ENCODE peak calls at places on chromosomes 13 and 19, in seven cellular contexts. G is SHP77 treated with DMSO at 0.1 percent for 48 hours, M is body of pancreas, S is substantia nigra, Z is AG09309, R is choroid plexus epithelial cell, T is progenitor cell of endocrine pancreas. C is an unnamed sample.

GRCh38 chr19:15429825-15430467 is 11.2 kb upstream of the AKAP8L start:
- DNase-seq in G (no peak), M (no peak), S (no peak), Z (no peak), R (no peak), T (no peak), C (no peak)

GRCh38 chr19:33683881-33684549 is 62.3 kb downstream of the CHST8 start:
- DNase-seq in G (no peak), M (peak; percentile 39), S (no peak), Z (no peak), R (peak; percentile 56), T (peak; percentile 82), C (peak; percentile 89)

GRCh38 chr13:27012482-27013197 is 159.0 kb downstream of the USP12 start:
- DNase-seq in G (no peak), M (no peak), S (no peak), Z (peak; percentile 59), R (peak; percentile 73), T (no peak), C (peak; percentile 80)

GRCh38 chr19:798415-799075 is 1.3 kb downstream of the PTBP1 start:
- DNase-seq in G (no peak), M (peak; percentile 64), S (no peak), Z (no peak), R (no peak), T (no peak), C (peak; percentile 42)

GRCh38 chr13:40245567-40245966 is 420.9 kb downstream of the FOXO1 start:
- DNase-seq in G (no peak), M (no peak), S (no peak), Z (no peak), R (no peak), T (no peak), C (no peak)

GRCh38 chr13:64529874-64530485 is 2700.2 kb downstream of the PCDH9 start:
- DNase-seq in G (no peak), M (no peak), S (no peak), Z (no peak), R (peak; percentile 17), T (no peak), C (peak; percentile 17)

GRCh38 chr13:41751277-41751676 is 209.6 kb downstream of the VWA8 start:
- DNase-seq in G (no peak), M (peak; percentile 11), S (no peak), Z (peak; percentile 31), R (peak; percentile 83), T (no peak), C (peak; percentile 56)

GRCh38 chr19:49217382-49217781 is 59.8 kb downstream of the TRPM4 start:
- DNase-seq in G (no peak), M (no peak), S (no peak), Z (no peak), R (peak; percentile 82), T (no peak), C (no peak)

GRCh38 chr13:48727252-48728011 is 73.7 kb downstream of the CYSLTR2 start:
- DNase-seq in G (no peak), M (no peak), S (no peak), Z (no peak), R (peak; percentile 61), T (no peak), C (no peak)

GRCh38 chr19:18306903-18307681 is 15.8 kb downstream of the LSM4 start:
- DNase-seq in G (no peak), M (no peak), S (no peak), Z (no peak), R (peak; percentile 44), T (no peak), C (no peak)

GRCh38 chr13:104086759-104087158 is 1020.5 kb upstream of the SLC10A2 start:
- DNase-seq in G (no peak), M (no peak), S (no peak), Z (no peak), R (peak; percentile 19), T (no peak), C (no peak)

GRCh38 chr13:33927315-33927714 is 109.4 kb downstream of the RFC3 start:
- DNase-seq in G (no peak), M (no peak), S (no peak), Z (peak; percentile 44), R (peak; percentile 60), T (no peak), C (peak; percentile 53)

GRCh38 chr19:18049390-18049789 is 37.3 kb downstream of the IL12RB1 start:
- DNase-seq in G (no peak), M (peak; percentile 83), S (peak; percentile 82), Z (no peak), R (peak; percentile 80), T (no peak), C (peak; percentile 63)

GRCh38 chr13:33307820-33308219 is 22.3 kb upstream of the STARD13 start:
- DNase-seq in G (no peak), M (no peak), S (no peak), Z (no peak), R (no peak), T (no peak), C (peak; percentile 57)

GRCh38 chr19:3652422-3652821 is 25.8 kb upstream of the CACTIN start:
- DNase-seq in G (no peak), M (no peak), S (no peak), Z (no peak), R (no peak), T (no peak), C (no peak)

GRCh38 chr13:30132623-30133553 is 174.5 kb downstream of the KATNAL1 start:
- DNase-seq in G (peak; percentile 65), M (peak; percentile 96), S (peak; percentile 95), Z (peak; percentile 67), R (peak; percentile 96), T (peak; percentile 96), C (peak; percentile 97)

GRCh38 chr19:19305696-19306095 is 14.6 kb downstream of the SUGP1 start:
- DNase-seq in G (no peak), M (no peak), S (no peak), Z (no peak), R (no peak), T (no peak), C (no peak)

GRCh38 chr19:48510421-48511268 is 990 bp downstream of the LMTK3 start:
- DNase-seq in G (no peak), M (peak; percentile 68), S (peak; percentile 80), Z (no peak), R (peak; percentile 61), T (peak; percentile 58), C (peak; percentile 74)

GRCh38 chr13:101959016-101959415 is 442.8 kb downstream of the FGF14 start:
- DNase-seq in G (no peak), M (no peak), S (no peak), Z (no peak), R (no peak), T (no peak), C (no peak)

GRCh38 chr13:34430294-34430693 is 511.8 kb upstream of the NBEA start:
- DNase-seq in G (no peak), M (no peak), S (no peak), Z (no peak), R (peak; percentile 19), T (no peak), C (peak; percentile 21)

C was measured in astrocyte of the hippocampus.